ENCODE peak calls at places on chromosomes 2 and 18, in five cellular contexts. C is HEK293T; F is LoVo; Y is mucosa of descending colon; S is stimulated activated CD8-positive, alpha-beta memory T cell treated with anti-CD3 and anti-CD28 coated beads, Interleukin-15, amount 100 ng/mL, for 24 hours. E is an unnamed sample.
A peak's percentile ranks its signal among the peaks of the same experiment; 100 is the strongest.

GRCh38 chr2:218000137-218000536 is 2.7 kb downstream of the TNS1 start:
- DNase-seq in C (no peak), F (no peak), Y (no peak), S (no peak), E (no peak)

GRCh38 chr2:207254526-207255464 is 89.0 kb upstream of the KLF7 start:
- DNase-seq in C (no peak), F (no peak), Y (no peak), S (no peak), E (no peak)

GRCh38 chr18:49630246-49630699 is 68.4 kb downstream of the LIPG start:
- DNase-seq in C (no peak), F (no peak), Y (no peak), S (no peak), E (no peak)

GRCh38 chr2:158501301-158501700 is 44.5 kb downstream of the PKP4 start:
- DNase-seq in C (no peak), F (no peak), Y (no peak), S (no peak), E (no peak)

GRCh38 chr2:238299803-238300202 is 11.4 kb upstream of the PER2 start:
- DNase-seq in C (no peak), F (peak; percentile 37), Y (peak; percentile 74), S (no peak), E (no peak)

GRCh38 chr2:46010925-46011490 is 286.2 kb upstream of the EPAS1 start:
- DNase-seq in C (peak; percentile 23), F (peak; percentile 35), Y (no peak), S (no peak), E (no peak)

GRCh38 chr18:23036611-23037259 is 98.5 kb upstream of the CABLES1 start:
- DNase-seq in C (no peak), F (no peak), Y (no peak), S (no peak), E (no peak)

GRCh38 chr2:207142461-207142860 is 23.3 kb downstream of the KLF7 start:
- DNase-seq in C (no peak), F (no peak), Y (no peak), S (no peak), E (no peak)

GRCh38 chr18:58135170-58135569 is 91.1 kb downstream of the NEDD4L start:
- DNase-seq in C (no peak), F (peak; percentile 10), Y (no peak), S (no peak), E (no peak)

GRCh38 chr2:106339156-106339555 is 129.1 kb downstream of the RGPD3 start:
- DNase-seq in C (no peak), F (no peak), Y (no peak), S (no peak), E (no peak)

GRCh38 chr2:21034156-21034971 is 9.5 kb downstream of the APOB start:
- DNase-seq in C (no peak), F (no peak), Y (no peak), S (no peak), E (no peak)

GRCh38 chr2:85534875-85535274 is 4.1 kb upstream of the MAT2A start:
- DNase-seq in C (no peak), F (no peak), Y (no peak), S (no peak), E (no peak)

E was measured in thoracic aorta.